ENCODE peak calls at places on chromosomes 3 and 15, in eight cellular contexts. One of them, this sample, is unnamed.

GRCh38 chr3:145055375-145056076 is 1083.9 kb downstream of the DIPK2A start:
- DNase-seq in BJ: no peak
- DNase-seq in AG09309: no peak
- DNase-seq in stimulated activated naive CD8-positive, alpha-beta T cell treated with anti-CD3 and anti-CD28 coated beads, Interleukin-15, Interleukin-2, amounts not matched to agents 100 U/mL and 50 U/mL, for 24 hours: no peak
- DNase-seq in progenitor cell of endocrine pancreas: no peak
- DNase-seq in NCI-H1930: no peak
- DNase-seq in HuH-7: no peak
- DNase-seq in stimulated activated naive B cell treated with anti-CD40 and anti-IgM and Interleukin-4, amounts not matched to agents 10 μg/mL and 1 μg/mL and 100 μg/mL, for 72 hours: no peak
- DNase-seq in this sample: no peak

GRCh38 chr3:123723527-123724168 is 138.8 kb upstream of the HACD2 start:
- DNase-seq in BJ: no peak
- DNase-seq in AG09309: no peak
- DNase-seq in stimulated activated naive CD8-positive, alpha-beta T cell treated with anti-CD3 and anti-CD28 coated beads, Interleukin-15, Interleukin-2, amounts not matched to agents 100 U/mL and 50 U/mL, for 24 hours: peak; percentile 41
- DNase-seq in progenitor cell of endocrine pancreas: peak; percentile 48
- DNase-seq in NCI-H1930: peak; percentile 49
- DNase-seq in HuH-7: peak; percentile 84
- DNase-seq in stimulated activated naive B cell treated with anti-CD40 and anti-IgM and Interleukin-4, amounts not matched to agents 10 μg/mL and 1 μg/mL and 100 μg/mL, for 72 hours: peak; percentile 57
- DNase-seq in this sample: no peak

GRCh38 chr3:58528629-58529028 is 8.4 kb downstream of the ACOX2 start:
- DNase-seq in BJ: no peak
- DNase-seq in AG09309: no peak
- DNase-seq in stimulated activated naive CD8-positive, alpha-beta T cell treated with anti-CD3 and anti-CD28 coated beads, Interleukin-15, Interleukin-2, amounts not matched to agents 100 U/mL and 50 U/mL, for 24 hours: no peak
- DNase-seq in progenitor cell of endocrine pancreas: no peak
- DNase-seq in NCI-H1930: no peak
- DNase-seq in HuH-7: no peak
- DNase-seq in stimulated activated naive B cell treated with anti-CD40 and anti-IgM and Interleukin-4, amounts not matched to agents 10 μg/mL and 1 μg/mL and 100 μg/mL, for 72 hours: no peak
- DNase-seq in this sample: no peak

GRCh38 chr15:58761010-58761388 is 10.1 kb upstream of the MINDY2 start:
- DNase-seq in BJ: no peak
- DNase-seq in AG09309: no peak
- DNase-seq in stimulated activated naive CD8-positive, alpha-beta T cell treated with anti-CD3 and anti-CD28 coated beads, Interleukin-15, Interleukin-2, amounts not matched to agents 100 U/mL and 50 U/mL, for 24 hours: no peak
- DNase-seq in progenitor cell of endocrine pancreas: no peak
- DNase-seq in NCI-H1930: no peak
- DNase-seq in HuH-7: no peak
- DNase-seq in stimulated activated naive B cell treated with anti-CD40 and anti-IgM and Interleukin-4, amounts not matched to agents 10 μg/mL and 1 μg/mL and 100 μg/mL, for 72 hours: no peak
- DNase-seq in this sample: no peak

GRCh38 chr3:129119365-129120100 is 2.1 kb downstream of the RAB43 start:
- DNase-seq in BJ: no peak
- DNase-seq in AG09309: no peak
- DNase-seq in stimulated activated naive CD8-positive, alpha-beta T cell treated with anti-CD3 and anti-CD28 coated beads, Interleukin-15, Interleukin-2, amounts not matched to agents 100 U/mL and 50 U/mL, for 24 hours: peak; percentile 39
- DNase-seq in progenitor cell of endocrine pancreas: no peak
- DNase-seq in NCI-H1930: no peak
- DNase-seq in HuH-7: peak; percentile 86
- DNase-seq in stimulated activated naive B cell treated with anti-CD40 and anti-IgM and Interleukin-4, amounts not matched to agents 10 μg/mL and 1 μg/mL and 100 μg/mL, for 72 hours: no peak
- DNase-seq in this sample: no peak

GRCh38 chr15:69500339-69500738 is 47.7 kb downstream of the RPLP1 start:
- DNase-seq in BJ: no peak
- DNase-seq in AG09309: no peak
- DNase-seq in stimulated activated naive CD8-positive, alpha-beta T cell treated with anti-CD3 and anti-CD28 coated beads, Interleukin-15, Interleukin-2, amounts not matched to agents 100 U/mL and 50 U/mL, for 24 hours: no peak
- DNase-seq in progenitor cell of endocrine pancreas: no peak
- DNase-seq in NCI-H1930: no peak
- DNase-seq in HuH-7: no peak
- DNase-seq in stimulated activated naive B cell treated with anti-CD40 and anti-IgM and Interleukin-4, amounts not matched to agents 10 μg/mL and 1 μg/mL and 100 μg/mL, for 72 hours: no peak
- DNase-seq in this sample: no peak

GRCh38 chr3:129310612-129311011 is 31.9 kb downstream of the HMCES start:
- DNase-seq in BJ: no peak
- DNase-seq in AG09309: no peak
- DNase-seq in stimulated activated naive CD8-positive, alpha-beta T cell treated with anti-CD3 and anti-CD28 coated beads, Interleukin-15, Interleukin-2, amounts not matched to agents 100 U/mL and 50 U/mL, for 24 hours: no peak
- DNase-seq in progenitor cell of endocrine pancreas: no peak
- DNase-seq in NCI-H1930: no peak
- DNase-seq in HuH-7: no peak
- DNase-seq in stimulated activated naive B cell treated with anti-CD40 and anti-IgM and Interleukin-4, amounts not matched to agents 10 μg/mL and 1 μg/mL and 100 μg/mL, for 72 hours: no peak
- DNase-seq in this sample: no peak

GRCh38 chr3:60202052-60202753 is 1049.0 kb downstream of the FHIT start:
- DNase-seq in BJ: no peak
- DNase-seq in AG09309: no peak
- DNase-seq in stimulated activated naive CD8-positive, alpha-beta T cell treated with anti-CD3 and anti-CD28 coated beads, Interleukin-15, Interleukin-2, amounts not matched to agents 100 U/mL and 50 U/mL, for 24 hours: no peak
- DNase-seq in progenitor cell of endocrine pancreas: no peak
- DNase-seq in NCI-H1930: no peak
- DNase-seq in HuH-7: no peak
- DNase-seq in stimulated activated naive B cell treated with anti-CD40 and anti-IgM and Interleukin-4, amounts not matched to agents 10 μg/mL and 1 μg/mL and 100 μg/mL, for 72 hours: no peak
- DNase-seq in this sample: no peak

GRCh38 chr3:193911784-193912183 is 224.2 kb upstream of the HES1 start:
- DNase-seq in BJ: no peak
- DNase-seq in AG09309: no peak
- DNase-seq in stimulated activated naive CD8-positive, alpha-beta T cell treated with anti-CD3 and anti-CD28 coated beads, Interleukin-15, Interleukin-2, amounts not matched to agents 100 U/mL and 50 U/mL, for 24 hours: no peak
- DNase-seq in progenitor cell of endocrine pancreas: no peak
- DNase-seq in NCI-H1930: no peak
- DNase-seq in HuH-7: no peak
- DNase-seq in stimulated activated naive B cell treated with anti-CD40 and anti-IgM and Interleukin-4, amounts not matched to agents 10 μg/mL and 1 μg/mL and 100 μg/mL, for 72 hours: no peak
- DNase-seq in this sample: no peak

GRCh38 chr3:146313411-146314111 is 62.7 kb upstream of the PLSCR4 start:
- DNase-seq in BJ: peak; percentile 64
- DNase-seq in AG09309: peak; percentile 67
- DNase-seq in stimulated activated naive CD8-positive, alpha-beta T cell treated with anti-CD3 and anti-CD28 coated beads, Interleukin-15, Interleukin-2, amounts not matched to agents 100 U/mL and 50 U/mL, for 24 hours: no peak
- DNase-seq in progenitor cell of endocrine pancreas: no peak
- DNase-seq in NCI-H1930: no peak
- DNase-seq in HuH-7: no peak
- DNase-seq in stimulated activated naive B cell treated with anti-CD40 and anti-IgM and Interleukin-4, amounts not matched to agents 10 μg/mL and 1 μg/mL and 100 μg/mL, for 72 hours: no peak
- DNase-seq in this sample: peak; percentile 59

This sample was measured in AG09319.